ENCODE peak calls at places on chromosomes 4 and X, in six cellular contexts. One of them, this sample, is unnamed.

GRCh38 chr4:66769436-66769835 is 775.9 kb downstream of the CENPC start:
- DNase-seq in WTC11: no peak
- DNase-seq in breast epithelium: no peak
- DNase-seq in pancreas: no peak
- DNase-seq in BJ: no peak
- DNase-seq in cardiac muscle cell: no peak
- DNase-seq in this sample: no peak

GRCh38 chr4:82201805-82202636 is 171.8 kb downstream of the HNRNPD start:
- DNase-seq in cardiac muscle cell: peak
- DNase-seq in pancreas: no peak
- DNase-seq in BJ: no peak
- DNase-seq in WTC11: peak
- DNase-seq in breast epithelium: no peak
- DNase-seq in this sample: peak

GRCh38 chr4:3413217-3413671 is 28.5 kb upstream of the HGFAC start:
- DNase-seq in breast epithelium: no peak
- DNase-seq in pancreas: no peak
- DNase-seq in cardiac muscle cell: no peak
- DNase-seq in WTC11: no peak
- DNase-seq in BJ: no peak
- DNase-seq in this sample: no peak

GRCh38 chr4:76554630-76555029 is 119.6 kb downstream of the SHROOM3 start:
- DNase-seq in BJ: no peak
- DNase-seq in cardiac muscle cell: no peak
- DNase-seq in WTC11: no peak
- DNase-seq in breast epithelium: no peak
- DNase-seq in pancreas: no peak
- DNase-seq in this sample: no peak

GRCh38 chr4:8910822-8911310 is 39.2 kb upstream of the HMX1 start:
- DNase-seq in WTC11: no peak
- DNase-seq in pancreas: no peak
- DNase-seq in BJ: no peak
- DNase-seq in breast epithelium: peak
- DNase-seq in cardiac muscle cell: no peak
- DNase-seq in this sample: peak

GRCh38 chrX:69988955-69989394 is 60.8 kb downstream of the AWAT2 start:
- DNase-seq in cardiac muscle cell: no peak
- DNase-seq in breast epithelium: no peak
- DNase-seq in BJ: no peak
- DNase-seq in pancreas: no peak
- DNase-seq in WTC11: no peak
- DNase-seq in this sample: peak

GRCh38 chr4:176002007-176002623 is 63.5 kb upstream of the WDR17 start:
- DNase-seq in breast epithelium: no peak
- DNase-seq in WTC11: peak
- DNase-seq in BJ: no peak
- DNase-seq in pancreas: peak
- DNase-seq in cardiac muscle cell: peak
- DNase-seq in this sample: peak

GRCh38 chrX:105975382-105975781 is 63.1 kb downstream of the SERPINA7 start:
- DNase-seq in BJ: no peak
- DNase-seq in pancreas: no peak
- DNase-seq in WTC11: no peak
- DNase-seq in breast epithelium: no peak
- DNase-seq in cardiac muscle cell: peak
- DNase-seq in this sample: no peak

GRCh38 chr4:186808635-186809018 is 85.0 kb upstream of the FAT1 start:
- DNase-seq in breast epithelium: no peak
- DNase-seq in cardiac muscle cell: no peak
- DNase-seq in pancreas: no peak
- DNase-seq in WTC11: no peak
- DNase-seq in BJ: peak
- DNase-seq in this sample: no peak

GRCh38 chrX:51852621-51853020 is 40.8 kb upstream of the MAGED1 start:
- DNase-seq in cardiac muscle cell: no peak
- DNase-seq in breast epithelium: no peak
- DNase-seq in pancreas: no peak
- DNase-seq in WTC11: no peak
- DNase-seq in BJ: no peak
- DNase-seq in this sample: no peak

GRCh38 chr4:8085491-8086479 is 72.8 kb downstream of the ABLIM2 start:
- DNase-seq in BJ: no peak
- DNase-seq in WTC11: peak
- DNase-seq in cardiac muscle cell: peak
- DNase-seq in breast epithelium: no peak
- DNase-seq in pancreas: no peak
- DNase-seq in this sample: no peak

GRCh38 chrX:72042860-72043248 is 88.9 kb downstream of the RTL5 start:
- DNase-seq in pancreas: no peak
- DNase-seq in BJ: no peak
- DNase-seq in breast epithelium: no peak
- DNase-seq in WTC11: no peak
- DNase-seq in cardiac muscle cell: no peak
- DNase-seq in this sample: no peak

GRCh38 chr4:101028886-101029285 is 318.4 kb downstream of the PPP3CA start:
- DNase-seq in pancreas: no peak
- DNase-seq in breast epithelium: no peak
- DNase-seq in WTC11: no peak
- DNase-seq in BJ: no peak
- DNase-seq in cardiac muscle cell: no peak
- DNase-seq in this sample: no peak

DNA sequence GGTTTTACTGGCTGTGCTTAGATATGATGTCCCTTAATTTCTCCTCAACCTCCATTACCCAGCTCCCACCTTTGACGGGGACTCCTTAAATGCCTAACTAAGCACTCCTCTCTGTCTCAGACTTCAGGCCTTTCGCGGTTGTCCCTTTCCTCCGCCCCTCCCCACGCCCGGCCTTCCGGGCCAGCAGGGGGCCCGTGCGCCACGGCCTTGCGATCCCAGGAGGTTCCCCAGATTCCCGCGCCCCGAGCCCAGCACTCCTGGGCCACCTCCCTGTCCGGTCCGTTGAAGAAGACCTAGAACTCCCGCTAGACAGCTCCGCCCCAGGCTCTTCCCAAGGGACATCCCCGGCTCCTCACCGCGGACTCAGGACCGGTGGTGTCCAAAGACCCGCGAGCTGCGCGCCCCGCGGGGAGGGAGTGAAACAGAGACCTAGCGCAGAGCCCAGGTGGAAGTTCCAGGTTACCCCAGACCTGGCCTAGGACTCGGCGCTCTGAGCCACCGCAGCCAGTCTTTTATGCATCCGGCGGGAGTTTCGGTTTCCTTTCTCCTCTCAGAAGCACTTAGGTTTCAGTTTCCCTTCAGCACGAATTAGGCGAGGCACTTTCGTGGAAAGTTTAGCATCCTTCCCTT is at the start of gene DDX60:
- DNase-seq in breast epithelium: peak
- DNase-seq in pancreas: peak
- DNase-seq in WTC11: peak
- DNase-seq in cardiac muscle cell: peak
- DNase-seq in BJ: peak
- DNase-seq in this sample: peak
- TF ChIP-seq CTCF in breast epithelium: no peak
- TF ChIP-seq CTCF in pancreas: peak
- TF ChIP-seq CTCF in WTC11: no peak
- TF ChIP-seq CTCF in cardiac muscle cell: peak
- TF ChIP-seq CTCF in BJ: peak
- TF ChIP-seq CTCF in this sample: peak

DNA sequence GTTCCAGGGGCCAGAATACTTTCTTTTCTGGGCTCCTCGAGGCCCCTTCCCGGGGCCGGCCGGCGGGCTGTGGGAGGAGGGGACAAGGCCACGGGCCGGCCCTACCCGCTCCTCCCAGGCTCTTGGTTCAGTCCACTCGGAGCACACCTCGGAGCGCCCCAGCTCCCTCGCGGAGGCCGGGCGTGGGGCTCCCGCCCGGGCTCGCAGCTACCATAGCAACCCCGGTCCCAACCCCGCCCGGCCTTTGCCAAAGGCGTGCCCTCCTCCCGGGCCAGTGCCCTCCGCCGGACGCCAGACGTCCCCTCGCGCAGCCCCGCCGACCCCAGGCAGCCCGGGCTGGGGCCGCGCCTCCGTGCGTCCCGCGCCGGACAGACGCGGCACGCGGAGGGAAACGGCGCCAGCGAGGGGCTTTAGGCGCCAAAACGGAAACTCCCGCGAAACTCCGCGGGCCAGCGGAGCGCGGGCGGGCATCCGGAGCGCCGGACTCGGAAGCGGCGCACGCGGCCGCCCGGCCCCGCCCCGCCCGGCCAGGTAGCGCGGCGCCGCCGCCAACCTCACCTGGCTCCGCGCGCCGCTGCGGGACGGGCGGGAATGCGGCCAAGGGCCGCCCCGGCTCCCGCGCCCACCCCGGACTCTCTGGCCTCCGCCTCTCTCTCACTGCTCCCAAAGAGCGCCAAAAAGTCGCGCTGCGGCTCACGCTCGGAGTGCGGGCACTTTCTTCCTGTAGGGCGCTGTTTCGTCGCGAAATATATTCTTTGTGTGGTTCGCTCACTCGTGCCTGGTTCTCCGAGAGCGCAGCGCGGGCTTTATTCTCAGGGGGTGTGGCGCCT is 633 bp upstream of the MBNL3 start:
- DNase-seq in BJ: no peak
- DNase-seq in pancreas: peak
- DNase-seq in breast epithelium: peak
- DNase-seq in WTC11: peak
- DNase-seq in cardiac muscle cell: peak
- DNase-seq in this sample: peak
- TF ChIP-seq CTCF in BJ: no peak
- TF ChIP-seq CTCF in pancreas: no peak
- TF ChIP-seq CTCF in breast epithelium: no peak
- TF ChIP-seq CTCF in WTC11: no peak
- TF ChIP-seq CTCF in cardiac muscle cell: no peak
- TF ChIP-seq CTCF in this sample: no peak

GRCh38 chr4:71553605-71554004 is 214.8 kb downstream of the SLC4A4 start:
- DNase-seq in BJ: no peak
- DNase-seq in pancreas: no peak
- DNase-seq in cardiac muscle cell: peak
- DNase-seq in breast epithelium: no peak
- DNase-seq in WTC11: no peak
- DNase-seq in this sample: no peak
- TF ChIP-seq CTCF in BJ: peak
- TF ChIP-seq CTCF in pancreas: peak
- TF ChIP-seq CTCF in cardiac muscle cell: peak
- TF ChIP-seq CTCF in breast epithelium: no peak
- TF ChIP-seq CTCF in WTC11: peak
- TF ChIP-seq CTCF in this sample: peak

DNA sequence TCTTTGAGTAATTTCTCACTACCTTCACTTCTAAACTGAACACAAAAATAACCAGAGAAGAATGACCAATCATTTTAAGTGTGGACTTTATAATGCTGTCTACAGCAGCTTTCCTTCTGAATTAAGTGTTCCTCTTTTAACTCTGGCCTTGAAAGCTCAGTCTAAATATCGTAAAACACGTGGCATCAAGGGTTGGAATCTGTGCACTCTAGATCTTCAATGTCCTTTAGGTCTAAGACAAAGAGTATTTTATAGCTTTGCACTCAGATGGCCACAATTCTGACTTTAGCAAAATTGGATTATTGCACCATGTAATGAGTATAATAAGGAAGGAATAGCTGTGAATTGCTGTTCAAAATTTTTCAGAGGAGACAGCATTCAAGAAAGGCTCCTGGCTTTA is 197.1 kb upstream of the UGT8 start:
- DNase-seq in breast epithelium: no peak
- DNase-seq in BJ: no peak
- DNase-seq in cardiac muscle cell: no peak
- DNase-seq in pancreas: no peak
- DNase-seq in WTC11: no peak
- DNase-seq in this sample: no peak
- TF ChIP-seq CTCF in breast epithelium: no peak
- TF ChIP-seq CTCF in BJ: no peak
- TF ChIP-seq CTCF in cardiac muscle cell: no peak
- TF ChIP-seq CTCF in pancreas: no peak
- TF ChIP-seq CTCF in WTC11: no peak
- TF ChIP-seq CTCF in this sample: no peak

This sample was measured in stomach.